ENCODE peak calls at places on chromosome 9, in five cellular contexts. A, K, C, B and Z are unnamed samples.

GRCh38 chr9:8825600-8826147 is 1026.1 kb upstream of the DMAC1 start:
- DNase-seq in A (no peak), K (no peak), C (no peak), B (no peak), Z (no peak)

GRCh38 chr9:93308676-93309075 is 124.7 kb downstream of the WNK2 start:
- DNase-seq in A (no peak), K (no peak), C (no peak), B (no peak), Z (no peak)

GRCh38 chr9:18482371-18482770 is 8.4 kb downstream of the ADAMTSL1 start:
- DNase-seq in A (no peak), K (no peak), C (no peak), B (no peak), Z (no peak)

GRCh38 chr9:117706421-117707150 is 2.4 kb downstream of the TLR4 start:
- DNase-seq in A (no peak), K (no peak), C (no peak), B (no peak), Z (peak)

GRCh38 chr9:122978586-122978985 is 37.8 kb downstream of the RABGAP1 start:
- DNase-seq in A (peak), K (no peak), C (no peak), B (no peak), Z (no peak)

GRCh38 chr9:36194326-36195000 is 3.7 kb downstream of the CLTA start:
- DNase-seq in A (peak), K (no peak), C (no peak), B (no peak), Z (peak)

GRCh38 chr9:130696139-130696650 is 2.6 kb downstream of the EXOSC2 start:
- DNase-seq in A (no peak), K (no peak), C (no peak), B (no peak), Z (no peak)

GRCh38 chr9:95297316-95297715 is 20.2 kb downstream of the FANCC start:
- DNase-seq in A (no peak), K (no peak), C (no peak), B (no peak), Z (no peak)

GRCh38 chr9:94864183-94864582 is 137.7 kb downstream of the AOPEP start:
- DNase-seq in A (peak), K (no peak), C (no peak), B (no peak), Z (peak)

GRCh38 chr9:21592063-21592338 is 109.9 kb upstream of the IFNE start:
- DNase-seq in A (no peak), K (no peak), C (no peak), B (no peak), Z (no peak)

GRCh38 chr9:21684831-21685362 is 117.5 kb upstream of the MTAP start:
- DNase-seq in A (peak), K (no peak), C (no peak), B (no peak), Z (peak)

GRCh38 chr9:13205824-13206223 is 73.7 kb downstream of the MPDZ start:
- DNase-seq in A (no peak), K (no peak), C (no peak), B (no peak), Z (no peak)

GRCh38 chr9:71765693-71766092 is 2.6 kb downstream of the CEMIP2 start:
- DNase-seq in A (peak), K (no peak), C (no peak), B (no peak), Z (no peak)

GRCh38 chr9:96006961-96007360 is 131.5 kb downstream of the ERCC6L2 start:
- DNase-seq in A (peak), K (no peak), C (no peak), B (peak), Z (peak)

GRCh38 chr9:19967567-19968459 is 179.0 kb upstream of the SLC24A2 start:
- DNase-seq in A (no peak), K (no peak), C (peak), B (no peak), Z (peak)

GRCh38 chr9:100595391-100596199 is 17.7 kb downstream of the CAVIN4 start:
- DNase-seq in A (peak), K (peak), C (no peak), B (peak), Z (peak)

GRCh38 chr9:117034862-117035261 is 347.8 kb downstream of the TRIM32 start:
- DNase-seq in A (peak), K (peak), C (no peak), B (peak), Z (peak)

GRCh38 chr9:104094534-104095020 is 468 bp downstream of the SMC2 start:
- DNase-seq in A (no peak), K (no peak), C (no peak), B (no peak), Z (no peak)
- H4K8ac ChIP-seq in A (peak), K (no peak), C (no peak), B (peak), Z (no peak)

GRCh38 chr9:136626740-136627642 is 35.7 kb upstream of the EGFL7 start:
- DNase-seq in A (no peak), K (no peak), C (no peak), B (no peak), Z (no peak)
- H3K27ac ChIP-seq in A (no peak), K (no peak), C (no peak), B (no peak), Z (no peak)

DNA sequence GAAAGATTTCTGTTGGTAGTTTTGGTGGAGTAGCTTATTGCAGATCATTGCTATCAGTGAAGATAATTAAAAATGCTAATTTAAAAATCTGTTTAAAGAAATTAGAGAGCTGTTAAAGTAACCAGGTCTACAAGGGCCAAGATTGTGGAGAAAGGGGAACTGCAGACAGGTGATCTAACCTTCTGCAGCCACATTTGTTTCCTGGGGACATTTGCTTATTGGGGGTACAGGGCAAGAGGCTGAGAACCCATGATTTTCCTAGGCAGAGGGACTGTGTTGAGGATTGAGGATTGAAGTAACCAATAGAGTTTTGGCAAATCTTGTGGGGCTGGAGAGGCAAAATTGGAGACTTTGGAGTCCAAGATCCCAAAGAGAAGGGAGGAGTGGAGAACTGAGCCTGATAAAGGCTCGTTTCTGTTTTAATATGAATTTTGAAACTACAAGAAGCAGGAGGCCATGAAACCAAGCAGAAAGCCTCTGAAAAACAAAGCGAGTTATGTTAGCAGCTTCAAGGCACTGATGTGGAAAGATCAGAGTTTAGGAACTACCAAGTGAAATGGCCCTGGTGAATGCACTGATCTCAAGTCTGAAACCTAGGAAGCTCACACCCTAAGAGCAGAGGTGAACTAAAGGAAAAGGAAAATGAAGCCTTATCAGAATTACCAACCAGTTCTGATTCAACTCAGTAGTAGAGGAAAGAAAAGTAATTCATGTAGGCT is 219.8 kb upstream of the C9orf72 start:
- DNase-seq in A (no peak), K (no peak), C (no peak), B (no peak), Z (no peak)
- H4K8ac ChIP-seq in A (no peak), K (no peak), C (no peak), B (no peak), Z (no peak)

GRCh38 chr9:76759726-76760125 is 4.5 kb upstream of the PCA3 start:
- DNase-seq in A (no peak), K (no peak), C (no peak), B (no peak), Z (no peak)

GRCh38 chr9:76761448-76761847 is 2.8 kb upstream of the PCA3 start:
- DNase-seq in A (peak), K (no peak), C (no peak), B (no peak), Z (peak)

GRCh38 chr9:76756273-76756650 is 8.0 kb upstream of the PCA3 start:
- DNase-seq in A (peak), K (peak), C (peak), B (peak), Z (no peak)

GRCh38 chr9:76758476-76758875 is 5.8 kb upstream of the PCA3 start:
- DNase-seq in A (no peak), K (no peak), C (no peak), B (no peak), Z (no peak)

GRCh38 chr9:76757274-76757673 is 7.0 kb upstream of the PCA3 start:
- DNase-seq in A (no peak), K (no peak), C (no peak), B (no peak), Z (no peak)
- H3K27ac ChIP-seq in A (no peak), K (no peak), C (no peak), B (no peak), Z (no peak)

DNA sequence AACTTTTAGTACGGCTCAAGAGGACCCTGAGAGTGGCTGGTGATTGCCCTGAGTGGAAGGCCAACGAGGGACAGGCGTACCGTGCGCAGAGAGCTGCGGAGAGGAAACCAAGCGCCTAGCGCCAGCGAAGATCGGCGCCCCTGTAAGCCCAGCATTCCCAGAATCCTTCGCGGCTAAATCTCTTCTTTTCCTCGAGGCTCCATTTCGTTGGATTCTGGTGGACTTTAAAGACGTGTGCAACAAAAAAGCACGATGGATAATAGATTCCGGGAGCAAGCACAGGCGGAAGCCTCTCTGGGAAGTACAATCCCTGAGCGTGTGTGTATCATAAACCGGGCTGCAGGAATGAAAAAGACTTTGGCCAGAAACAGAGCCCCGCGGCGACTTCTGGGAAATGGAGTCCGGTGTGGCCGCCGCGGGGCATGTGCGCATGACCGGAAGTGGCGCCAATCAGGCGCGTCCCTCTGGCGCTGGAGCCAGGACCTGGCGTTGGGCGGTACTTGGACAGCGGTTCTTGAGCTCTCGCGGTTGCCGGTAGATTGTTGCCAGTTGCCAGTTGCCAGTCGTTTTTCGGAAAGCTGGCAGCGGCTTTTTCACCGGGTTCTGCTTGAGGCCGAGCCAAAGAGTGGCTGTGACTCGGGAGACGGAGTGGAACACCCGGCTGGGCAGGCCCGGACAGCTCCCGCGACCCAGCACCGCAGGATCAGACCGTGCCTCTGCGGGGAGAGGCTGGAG is at the start of gene ZNF79:
- DNase-seq in A (peak), K (peak), C (peak), B (peak), Z (peak)
- H4K8ac ChIP-seq in A (peak), K (peak), C (peak), B (peak), Z (peak)

GRCh38 chr9:134054891-134055811 is 12.7 kb downstream of the BRD3 start:
- DNase-seq in A (no peak), K (no peak), C (no peak), B (no peak), Z (no peak)

GRCh38 chr9:134056483-134057310 is 11.1 kb downstream of the BRD3 start:
- DNase-seq in A (no peak), K (no peak), C (no peak), B (peak), Z (no peak)

GRCh38 chr9:134057311-134057665 is 10.5 kb downstream of the BRD3 start:
- DNase-seq in A (no peak), K (no peak), C (no peak), B (no peak), Z (no peak)

GRCh38 chr9:134053941-134054761 is 13.7 kb downstream of the BRD3 start:
- DNase-seq in A (no peak), K (no peak), C (no peak), B (no peak), Z (no peak)

DNA sequence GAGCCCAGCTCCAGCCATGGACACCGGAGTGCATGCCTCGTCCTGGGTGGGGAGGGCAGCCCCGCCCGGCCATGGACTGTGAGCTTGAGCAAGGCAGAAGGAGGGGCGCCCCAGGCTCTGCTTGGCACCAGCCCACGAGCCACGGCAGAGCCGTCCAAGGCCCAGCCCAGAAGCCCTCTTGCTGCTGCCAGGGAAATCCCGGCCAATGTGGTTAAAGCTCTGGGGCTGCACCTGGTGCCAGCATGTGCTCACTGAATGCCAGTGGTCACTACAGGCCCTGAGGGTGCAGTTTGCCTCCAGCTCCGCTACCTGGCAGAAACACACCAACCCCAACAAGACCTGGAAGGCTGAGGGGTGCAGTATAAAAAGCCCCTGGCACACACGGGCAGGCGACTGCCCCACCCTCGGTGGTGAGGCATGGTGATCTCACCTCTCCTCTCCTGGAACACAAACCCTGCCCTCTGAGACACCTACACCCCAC is 11.8 kb downstream of the BRD3 start:
- DNase-seq in A (peak), K (no peak), C (no peak), B (peak), Z (no peak)
- H3K27ac ChIP-seq in A (no peak), K (no peak), C (no peak), B (no peak), Z (no peak)